ENCODE peak calls at places on chromosome 20, in four cellular contexts. F, U, W and A are unnamed samples.
A peak's percentile ranks its signal among the peaks of the same experiment; 100 is the strongest.

GRCh38 chr20:11352041-11352440 is 565.7 kb upstream of the BTBD3 start:
- DNase-seq in W (no peak), U (no peak), F (no peak), A (no peak)

GRCh38 chr20:21074605-21075336 is 31.4 kb downstream of the LINC00237 start:
- DNase-seq in W (no peak), F (no peak), U (no peak), A (no peak)

GRCh38 chr20:13261460-13262301 is 40.6 kb downstream of the ISM1 start:
- DNase-seq in F (peak; percentile 35), U (peak; percentile 42), W (peak; percentile 43), A (no peak)

GRCh38 chr20:36819662-36820061 is 46.1 kb upstream of the DSN1 start:
- DNase-seq in F (no peak), U (no peak), W (peak; percentile 75), A (no peak)

GRCh38 chr20:33840759-33841438 is 29.8 kb downstream of the CHMP4B start:
- DNase-seq in F (no peak), U (no peak), W (no peak), A (no peak)

GRCh38 chr20:45011108-45011526 is 44.8 kb downstream of the STK4 start:
- DNase-seq in F (peak; percentile 40), W (peak; percentile 57), U (peak; percentile 59), A (no peak)

GRCh38 chr20:24584538-24585356 is 115.3 kb downstream of the SYNDIG1 start:
- DNase-seq in U (no peak), W (no peak), F (no peak), A (no peak)

GRCh38 chr20:25247666-25248500 is at the start of gene PYGB:
- DNase-seq in W (peak; percentile 81), U (peak; percentile 70), F (peak; percentile 83), A (peak; percentile 85)

GRCh38 chr20:20482453-20482852 is 114.5 kb downstream of the INSM1 start:
- DNase-seq in U (no peak), F (no peak), W (no peak), A (no peak)

GRCh38 chr20:5844063-5844681 is 94.0 kb downstream of the SHLD1 start:
- DNase-seq in F (no peak), U (peak; percentile 46), W (no peak), A (no peak)

GRCh38 chr20:25626779-25627178 is 3.0 kb upstream of the NANP start:
- DNase-seq in W (no peak), U (no peak), F (no peak), A (no peak)

GRCh38 chr20:19889011-19889953 is 127.9 kb upstream of the NAA20 start:
- DNase-seq in U (peak; percentile 51), F (peak; percentile 37), W (no peak), A (no peak)

DNA sequence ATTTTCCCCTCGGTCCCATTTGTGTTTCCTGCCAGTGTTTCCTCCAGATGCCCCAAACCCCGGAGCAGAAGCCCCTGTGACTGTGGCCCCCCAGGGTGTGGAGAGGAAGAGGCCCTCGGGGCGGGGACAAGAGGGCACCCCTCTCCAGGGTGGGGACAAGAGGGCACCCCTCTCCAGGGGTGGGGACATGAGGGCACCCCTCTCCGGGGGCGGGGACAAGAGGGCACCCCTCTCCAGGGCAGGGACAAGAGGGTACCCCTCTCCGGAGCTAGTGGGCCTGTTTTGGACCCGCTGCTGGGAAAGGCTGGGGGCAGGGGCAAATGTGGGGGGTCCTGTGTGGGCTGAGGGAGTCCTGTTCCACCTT is 13.2 kb downstream of the MYT1 start:
- DNase-seq in F (no peak), W (no peak), U (no peak), A (no peak)
- H3K4me3 ChIP-seq in F (no peak overlapping the region), W (no peak overlapping the region), U (no peak overlapping the region), A (no peak overlapping the region)

GRCh38 chr20:32445539-32446273 is 87.6 kb downstream of the ASXL1 start:
- DNase-seq in W (peak; percentile 20), F (no peak), U (no peak), A (no peak)
- H3K4me1 ChIP-seq in W (peaks cover 18% of the 10 kb centered on the region), F (no peaks in the 10 kb centered on the region), U (peaks cover 48% of the 10 kb centered on the region), A (no peaks in the 10 kb centered on the region)

GRCh38 chr20:1509237-1509636 is 18.0 kb upstream of the SIRPB2 start:
- DNase-seq in U (no peak), W (no peak), F (no peak), A (no peak)
- TF ChIP-seq CTCF in U (peak; percentile 18), W (no peak), F (no peak), A (no peak)

GRCh38 chr20:3932277-3933073 is 43.3 kb downstream of the PANK2 start:
- DNase-seq in F (no peak), U (no peak), W (no peak), A (no peak)
- H3K4me3 ChIP-seq in F (peak overlapping the region; percentile 57), U (peak overlapping the region; percentile 32), W (peak overlapping the region; percentile 45), A (peak overlapping the region; percentile 55)

DNA sequence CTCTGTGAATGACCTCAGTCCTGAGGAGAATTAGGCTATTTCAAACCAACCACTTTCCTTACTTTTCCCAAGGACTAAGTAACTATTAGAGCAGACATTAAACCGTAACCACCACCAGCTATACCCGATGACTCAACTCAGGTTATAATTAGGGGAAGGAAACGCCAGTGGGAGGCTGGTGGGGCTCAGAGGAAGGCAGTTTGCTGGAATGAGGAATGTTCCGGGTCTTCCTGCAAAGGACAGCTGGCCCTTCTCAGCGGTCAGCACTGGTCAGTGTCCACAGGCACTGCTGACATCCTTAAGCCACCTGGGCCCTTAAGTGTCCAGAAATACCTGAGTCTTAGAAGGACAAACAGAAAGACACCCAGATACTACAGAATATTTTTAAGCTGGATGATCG is 515.2 kb downstream of the MAFB start:
- DNase-seq in U (no peak), W (no peak), F (no peak), A (no peak)
- H3K4me1 ChIP-seq in U (peaks cover 4% of the 10 kb centered on the region), W (no peaks in the 10 kb centered on the region), F (no peaks in the 10 kb centered on the region), A (no peaks in the 10 kb centered on the region)

DNA sequence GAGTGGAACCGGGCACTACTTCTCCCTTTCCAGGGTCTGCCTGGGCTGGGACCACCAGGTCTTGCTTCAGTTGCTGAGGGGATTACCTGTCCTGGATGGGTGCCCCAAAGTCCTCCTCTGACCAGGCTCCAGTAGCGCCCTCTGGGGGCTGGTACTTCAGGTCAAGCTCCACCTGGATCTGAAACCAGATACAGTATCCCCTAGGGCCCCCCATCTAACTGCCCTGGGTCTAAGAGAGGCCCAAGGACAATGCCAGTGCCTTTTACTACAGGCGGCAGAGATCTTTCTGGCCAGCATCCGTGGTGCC is 11.2 kb upstream of the SPAG4 start:
- DNase-seq in U (no peak), W (peak; percentile 51), F (no peak), A (no peak)
- TF ChIP-seq CTCF in U (no peak), W (peak; percentile 22), F (no peak), A (no peak)